ENCODE peak calls at places on chromosome 4, in seven cellular contexts. U is HEK293T; P is A673; Y is T-helper 9 cell; G is NCI-H2107; E is skeletal muscle cell; C is stimulated activated CD8-positive, alpha-beta memory T cell treated with anti-CD3 and anti-CD28 coated beads, Interleukin-7, amount 100 ng/mL, for 4 hours. X is an unnamed sample.

GRCh38 chr4:78410651-78411050 is 140.9 kb upstream of the ANXA3 start:
- DNase-seq in C (no peak), U (no peak), P (no peak), Y (no peak), G (no peak), E (no peak), X (no peak)

GRCh38 chr4:166527500-166527899 is 654.5 kb downstream of the TLL1 start:
- DNase-seq in G (no peak), P (no peak), U (no peak), C (no peak), Y (no peak), E (peak; percentile 81), X (no peak)

GRCh38 chr4:85495621-85496020 is 20.7 kb downstream of the ARHGAP24 start:
- DNase-seq in C (no peak), G (no peak), P (peak; percentile 18), E (no peak), U (no peak), Y (no peak), X (no peak)

GRCh38 chr4:17029964-17030363 is 131.5 kb upstream of the LDB2 start:
- DNase-seq in P (no peak), Y (no peak), U (no peak), C (no peak), G (no peak), E (no peak), X (no peak)

GRCh38 chr4:105978684-105979296 is 83.5 kb downstream of the NPNT start:
- DNase-seq in P (peak; percentile 73), Y (no peak), G (no peak), C (no peak), U (no peak), E (peak; percentile 79), X (no peak)

GRCh38 chr4:56927196-56927595 is 19.5 kb downstream of the REST start:
- DNase-seq in C (no peak), E (no peak), U (no peak), G (no peak), Y (no peak), P (no peak), X (no peak)

GRCh38 chr4:6777636-6778281 is 4.8 kb upstream of the KIAA0232 start:
- DNase-seq in E (no peak), P (no peak), Y (no peak), C (no peak), G (no peak), U (no peak), X (no peak)

GRCh38 chr4:76736434-76736833 is 161.5 kb downstream of the SOWAHB start:
- DNase-seq in E (no peak), C (no peak), Y (no peak), P (no peak), G (no peak), U (no peak), X (no peak)

GRCh38 chr4:2863649-2864048 is 20.0 kb downstream of the ADD1 start:
- DNase-seq in G (no peak), P (no peak), E (no peak), C (no peak), U (no peak), Y (no peak), X (no peak)

GRCh38 chr4:82031386-82031785 is 342.4 kb downstream of the HNRNPD start:
- DNase-seq in Y (no peak), E (no peak), U (no peak), P (no peak), C (no peak), G (no peak), X (no peak)

GRCh38 chr4:145740796-145741195 is 60.9 kb downstream of the C4orf51 start:
- DNase-seq in G (no peak), U (no peak), E (no peak), Y (no peak), C (no peak), P (no peak), X (no peak)

GRCh38 chr4:121147923-121148443 is 16.1 kb downstream of the TNIP3 start:
- DNase-seq in Y (no peak), E (no peak), G (no peak), P (peak; percentile 35), U (no peak), C (no peak), X (no peak)

GRCh38 chr4:98508825-98509539 is 149.4 kb downstream of the TSPAN5 start:
- DNase-seq in C (no peak), E (no peak), P (peak; percentile 89), U (peak; percentile 21), Y (no peak), G (no peak), X (no peak)

GRCh38 chr4:88697113-88697512 is 516 bp downstream of the NAP1L5 start:
- DNase-seq in U (no peak), P (no peak), G (no peak), E (no peak), C (no peak), Y (no peak), X (no peak)

GRCh38 chr4:182917182-182918043 is at the start of gene DCTD:
- DNase-seq in Y (peak; percentile 69), E (no peak), U (peak; percentile 56), C (peak; percentile 54), G (peak; percentile 12), P (peak; percentile 64), X (no peak)

GRCh38 chr4:158020175-158020574 is 152.7 kb downstream of the GASK1B start:
- DNase-seq in C (no peak), Y (no peak), E (peak; percentile 87), U (peak; percentile 8), P (peak; percentile 85), G (no peak), X (no peak)

GRCh38 chr4:26568446-26568994 is 15.4 kb upstream of the TBC1D19 start:
- DNase-seq in P (peak; percentile 96), U (no peak), Y (no peak), E (peak; percentile 76), G (no peak), C (no peak), X (no peak)

GRCh38 chr4:78022517-78022916 is 34.6 kb upstream of the FRAS1 start:
- DNase-seq in E (no peak), U (peak; percentile 11), P (no peak), C (no peak), G (no peak), Y (no peak), X (no peak)

GRCh38 chr4:48223633-48224295 is 45.9 kb downstream of the TEC start:
- DNase-seq in Y (no peak), U (no peak), G (no peak), P (no peak), E (no peak), C (no peak), X (no peak)

GRCh38 chr4:186812592-186812991 is 88.9 kb upstream of the FAT1 start:
- DNase-seq in E (no peak), C (no peak), U (no peak), Y (no peak), P (no peak), G (no peak), X (no peak)

GRCh38 chr4:118280501-118281218 is 72.1 kb downstream of the PRSS12 start:
- DNase-seq in U (peak; percentile 36), Y (peak; percentile 9), P (peak; percentile 68), C (no peak), E (peak; percentile 42), G (peak; percentile 10), X (no peak)

GRCh38 chr4:128553665-128554515 is 255.6 kb upstream of the JADE1 start:
- DNase-seq in P (no peak), Y (no peak), U (no peak), G (no peak), E (no peak), C (no peak), X (no peak)

GRCh38 chr4:61841710-61842109 is 641.6 kb downstream of the ADGRL3 start:
- DNase-seq in Y (no peak), G (no peak), P (no peak), U (no peak), E (no peak), C (no peak), X (no peak)

GRCh38 chr4:139922625-139923024 is 231.4 kb downstream of the MAML3 start:
- DNase-seq in P (no peak), G (no peak), E (no peak), C (no peak), U (no peak), Y (no peak), X (no peak)

GRCh38 chr4:164212714-164213113 is 541.2 kb upstream of the SMIM31 start:
- DNase-seq in Y (no peak), E (no peak), U (no peak), P (no peak), G (no peak), C (no peak), X (no peak)

GRCh38 chr4:94253036-94253435 is 45.4 kb downstream of the SMARCAD1 start:
- DNase-seq in Y (no peak), P (no peak), U (no peak), C (no peak), G (no peak), E (no peak), X (no peak)

GRCh38 chr4:84479663-84480062 is 19.4 kb downstream of the NKX6-1 start:
- DNase-seq in C (no peak), Y (no peak), E (no peak), U (peak; percentile 41), P (no peak), G (no peak), X (no peak)

GRCh38 chr4:25172964-25173917 is 13.0 kb upstream of the SEPSECS start:
- DNase-seq in U (no peak), Y (no peak), C (no peak), E (peak; percentile 98), P (peak; percentile 74), G (no peak), X (no peak)

GRCh38 chr4:141240671-141241070 is 20.0 kb downstream of the ZNF330 start:
- DNase-seq in C (no peak), U (no peak), E (no peak), Y (no peak), G (no peak), P (no peak), X (no peak)

GRCh38 chr4:84837751-84838150 is 128.7 kb downstream of the WDFY3 start:
- DNase-seq in Y (no peak), G (no peak), P (no peak), E (no peak), U (no peak), C (no peak), X (no peak)

GRCh38 chr4:163380703-163381102 is 37.0 kb downstream of the NPY5R start:
- DNase-seq in U (no peak), C (no peak), E (no peak), Y (no peak), P (no peak), G (no peak), X (no peak)

GRCh38 chr4:102623622-102624021 is 122.5 kb downstream of the NFKB1 start:
- DNase-seq in E (no peak), G (no peak), C (no peak), P (peak; percentile 80), Y (no peak), U (peak; percentile 38), X (no peak)

GRCh38 chr4:55378617-55379467 is 16.9 kb upstream of the TMEM165 start:
- DNase-seq in U (no peak), P (no peak), C (no peak), E (no peak), Y (no peak), G (no peak), X (no peak)

GRCh38 chr4:74431113-74431826 is 13.7 kb upstream of the AREG start:
- DNase-seq in E (peak; percentile 91), Y (no peak), U (no peak), G (no peak), C (no peak), P (no peak), X (no peak)

GRCh38 chr4:52265781-52266525 is 214.8 kb downstream of the SPATA18 start:
- DNase-seq in P (no peak), U (no peak), C (no peak), G (no peak), E (no peak), Y (no peak), X (no peak)

GRCh38 chr4:154416183-154416543 is 75.4 kb downstream of the DCHS2 start:
- DNase-seq in C (no peak), Y (no peak), E (no peak), P (peak; percentile 5), G (no peak), U (peak; percentile 37), X (no peak)

GRCh38 chr4:101977096-101977495 is 186.6 kb downstream of the BANK1 start:
- DNase-seq in Y (no peak), E (peak; percentile 97), P (peak; percentile 64), C (no peak), U (no peak), G (no peak), X (no peak)